ENCODE peak calls at places on chromosome 2, in four cellular contexts. One of them, this sample, is unnamed.

GRCh38 chr2:39875182-39875913 is 96.3 kb upstream of the THUMPD2 start:
- DNase-seq in GM12878: no peak
- DNase-seq in K562: no peak
- DNase-seq in H1: no peak
- DNase-seq in this sample: peak

GRCh38 chr2:164617466-164617865 is 3.8 kb downstream of the GRB14 start:
- DNase-seq in GM12878: no peak
- DNase-seq in K562: no peak
- DNase-seq in H1: no peak
- DNase-seq in this sample: no peak

GRCh38 chr2:101023327-101024107 is 21.4 kb downstream of the RPL31 start:
- DNase-seq in GM12878: no peak
- DNase-seq in K562: no peak
- DNase-seq in H1: no peak
- DNase-seq in this sample: no peak

GRCh38 chr2:68282814-68283812 is 30.8 kb upstream of the PPP3R1 start:
- DNase-seq in GM12878: no peak
- DNase-seq in K562: peak
- DNase-seq in H1: no peak
- DNase-seq in this sample: peak

GRCh38 chr2:113876503-113877387 is 13.1 kb upstream of the ACTR3 start:
- DNase-seq in GM12878: no peak
- DNase-seq in K562: no peak
- DNase-seq in H1: no peak
- DNase-seq in this sample: no peak

GRCh38 chr2:229779650-229780049 is 65.3 kb upstream of the DNER start:
- DNase-seq in GM12878: no peak
- DNase-seq in K562: no peak
- DNase-seq in H1: no peak
- DNase-seq in this sample: peak

GRCh38 chr2:64699712-64700111 is 46.0 kb upstream of the SERTAD2 start:
- DNase-seq in GM12878: peak
- DNase-seq in K562: no peak
- DNase-seq in H1: no peak
- DNase-seq in this sample: no peak

GRCh38 chr2:149953627-149954026 is 366.1 kb upstream of the MMADHC start:
- DNase-seq in GM12878: no peak
- DNase-seq in K562: no peak
- DNase-seq in H1: no peak
- DNase-seq in this sample: no peak

GRCh38 chr2:61718965-61719364 is 134.9 kb downstream of the FAM161A start:
- DNase-seq in GM12878: no peak
- DNase-seq in K562: no peak
- DNase-seq in H1: no peak
- DNase-seq in this sample: no peak

GRCh38 chr2:29606105-29606871 is 315.1 kb downstream of the ALK start:
- DNase-seq in GM12878: no peak
- DNase-seq in K562: no peak
- DNase-seq in H1: no peak
- DNase-seq in this sample: peak

GRCh38 chr2:163697846-163698637 is 37.8 kb downstream of the FIGN start:
- DNase-seq in GM12878: no peak
- DNase-seq in K562: no peak
- DNase-seq in H1: no peak
- DNase-seq in this sample: no peak

GRCh38 chr2:81895620-81896245 is 1591.2 kb upstream of the LRRTM1 start:
- DNase-seq in GM12878: no peak
- DNase-seq in K562: no peak
- DNase-seq in H1: no peak
- DNase-seq in this sample: no peak

GRCh38 chr2:98541906-98542305 is 66.4 kb downstream of the COA5 start:
- DNase-seq in GM12878: no peak
- DNase-seq in K562: no peak
- DNase-seq in H1: no peak
- DNase-seq in this sample: no peak

GRCh38 chr2:20443276-20443920 is 3.5 kb upstream of the RHOB start:
- DNase-seq in GM12878: no peak
- DNase-seq in K562: no peak
- DNase-seq in H1: no peak
- DNase-seq in this sample: peak

GRCh38 chr2:164706522-164706921 is 85.2 kb upstream of the GRB14 start:
- DNase-seq in GM12878: no peak
- DNase-seq in K562: no peak
- DNase-seq in H1: no peak
- DNase-seq in this sample: peak

GRCh38 chr2:217877866-217878265 is 124.9 kb downstream of the TNS1 start:
- DNase-seq in GM12878: no peak
- DNase-seq in K562: no peak
- DNase-seq in H1: no peak
- DNase-seq in this sample: no peak
- TF ChIP-seq CEBPB in GM12878: no peak
- TF ChIP-seq CEBPB in K562: no peak
- TF ChIP-seq CEBPB in H1: no peak
- TF ChIP-seq CEBPB in this sample: no peak

DNA sequence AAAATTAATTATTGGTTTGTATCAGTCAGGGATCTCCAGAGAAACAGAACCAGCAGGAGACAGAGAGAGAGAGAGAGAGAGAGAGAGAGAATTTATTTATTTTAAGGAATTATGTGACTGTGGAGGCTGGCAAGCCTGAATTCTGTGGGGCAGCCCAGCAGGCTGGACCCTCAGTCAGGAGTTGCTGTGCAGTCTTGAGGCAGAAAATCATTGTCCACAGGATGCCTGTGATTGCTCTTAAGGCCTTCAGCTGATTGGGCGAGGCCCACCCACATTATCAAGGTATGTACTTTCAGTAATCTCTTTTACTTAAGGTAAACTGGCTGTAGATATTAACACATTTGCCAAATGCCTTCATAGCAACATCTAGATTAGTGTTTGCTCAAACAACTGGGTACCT is 155.3 kb downstream of the SEPTIN10 start:
- DNase-seq in GM12878: no peak
- DNase-seq in K562: no peak
- DNase-seq in H1: no peak
- DNase-seq in this sample: no peak
- TF ChIP-seq CHD1 in GM12878: no peak
- TF ChIP-seq CHD1 in K562: no peak
- TF ChIP-seq CHD1 in H1: no peak
- TF ChIP-seq CHD1 in this sample: no peak

GRCh38 chr2:119010336-119010735 is 68.3 kb downstream of the MARCO start:
- DNase-seq in GM12878: no peak
- DNase-seq in K562: no peak
- DNase-seq in H1: no peak
- DNase-seq in this sample: no peak

GRCh38 chr2:119006441-119006840 is 64.4 kb downstream of the MARCO start:
- DNase-seq in GM12878: no peak
- DNase-seq in K562: no peak
- DNase-seq in H1: peak
- DNase-seq in this sample: no peak

GRCh38 chr2:119009110-119009509 is 67.1 kb downstream of the MARCO start:
- DNase-seq in GM12878: no peak
- DNase-seq in K562: no peak
- DNase-seq in H1: no peak
- DNase-seq in this sample: no peak

GRCh38 chr2:119005565-119005964 is 63.6 kb downstream of the MARCO start:
- DNase-seq in GM12878: no peak
- DNase-seq in K562: no peak
- DNase-seq in H1: peak
- DNase-seq in this sample: no peak

GRCh38 chr2:119008108-119008507 is 66.1 kb downstream of the MARCO start:
- DNase-seq in GM12878: no peak
- DNase-seq in K562: peak
- DNase-seq in H1: no peak
- DNase-seq in this sample: no peak
- TF ChIP-seq CTCF in GM12878: peak
- TF ChIP-seq CTCF in K562: peak
- TF ChIP-seq CTCF in H1: no peak
- TF ChIP-seq CTCF in this sample: no peak

DNA sequence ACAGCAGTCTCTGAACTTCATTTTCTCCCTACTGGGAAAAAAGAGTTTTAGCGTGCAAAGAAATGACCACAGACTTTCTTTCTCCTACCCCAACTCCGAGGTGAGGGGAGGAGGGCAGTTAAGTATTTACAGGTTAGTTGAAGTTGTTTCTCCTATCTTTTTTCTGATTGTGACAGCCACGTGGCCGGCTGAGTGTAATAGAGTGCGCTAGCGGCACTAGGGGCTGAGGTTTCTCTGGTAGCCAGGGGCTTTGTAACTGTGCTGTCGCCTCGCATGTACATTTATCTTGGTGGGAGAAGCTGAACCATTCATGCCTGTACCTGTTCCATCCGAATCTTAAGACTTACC is 214.1 kb upstream of the STON1 start:
- DNase-seq in GM12878: no peak
- DNase-seq in K562: no peak
- DNase-seq in H1: peak
- DNase-seq in this sample: no peak
- TF ChIP-seq CEBPB in GM12878: no peak
- TF ChIP-seq CEBPB in K562: no peak
- TF ChIP-seq CEBPB in H1: no peak
- TF ChIP-seq CEBPB in this sample: no peak

DNA sequence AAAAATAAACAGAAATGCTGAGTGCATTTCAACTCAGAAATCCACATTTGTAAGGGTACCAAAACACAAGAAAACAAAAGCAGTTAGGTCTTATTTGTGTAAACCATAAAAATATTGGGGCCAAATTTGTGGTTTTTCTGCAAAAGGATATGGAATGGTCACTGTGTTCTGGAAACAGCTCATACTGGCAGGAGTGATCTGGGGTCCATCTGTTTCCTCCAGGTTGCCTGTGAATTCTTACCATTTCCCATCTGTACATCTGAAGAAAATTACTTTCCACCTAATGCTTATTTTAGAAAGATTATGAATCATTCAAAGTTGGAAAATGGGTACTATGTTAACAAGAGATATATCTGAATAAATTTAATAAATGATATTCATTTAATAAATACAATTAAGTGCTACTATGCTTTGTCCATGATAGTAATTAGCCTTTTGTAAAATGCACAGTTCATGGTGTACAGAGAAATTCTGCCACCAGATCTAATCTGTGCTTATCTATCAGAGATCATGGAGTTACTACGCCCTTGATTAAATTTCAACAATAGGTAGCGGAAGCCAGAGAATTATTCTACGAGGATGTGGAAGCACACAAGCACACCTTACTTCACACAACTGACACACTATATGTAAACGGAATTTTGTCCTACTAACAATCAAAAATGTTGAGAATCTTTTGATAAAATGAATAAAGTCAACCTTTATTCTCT is 10.9 kb downstream of the ALS2 start:
- DNase-seq in GM12878: no peak
- DNase-seq in K562: no peak
- DNase-seq in H1: no peak
- DNase-seq in this sample: no peak
- TF ChIP-seq CHD1 in GM12878: no peak
- TF ChIP-seq CHD1 in K562: no peak
- TF ChIP-seq CHD1 in H1: no peak
- TF ChIP-seq CHD1 in this sample: no peak

GRCh38 chr2:223797811-223798721 is 39.3 kb downstream of the AP1S3 start:
- DNase-seq in GM12878: peak
- DNase-seq in K562: no peak
- DNase-seq in H1: no peak
- DNase-seq in this sample: peak
- TF ChIP-seq CTCF in GM12878: peak
- TF ChIP-seq CTCF in K562: peak
- TF ChIP-seq CTCF in H1: peak
- TF ChIP-seq CTCF in this sample: peak

GRCh38 chr2:2649109-2650072 is 318.3 kb upstream of the MYT1L start:
- DNase-seq in GM12878: no peak
- DNase-seq in K562: no peak
- DNase-seq in H1: no peak
- DNase-seq in this sample: no peak
- TF ChIP-seq CEBPB in GM12878: no peak
- TF ChIP-seq CEBPB in K562: no peak
- TF ChIP-seq CEBPB in H1: no peak
- TF ChIP-seq CEBPB in this sample: no peak

GRCh38 chr2:108614659-108615058 is 80.4 kb downstream of the LIMS1 start:
- DNase-seq in GM12878: no peak
- DNase-seq in K562: no peak
- DNase-seq in H1: no peak
- DNase-seq in this sample: no peak

GRCh38 chr2:108616290-108616689 is 82.0 kb downstream of the LIMS1 start:
- DNase-seq in GM12878: no peak
- DNase-seq in K562: no peak
- DNase-seq in H1: no peak
- DNase-seq in this sample: no peak

GRCh38 chr2:108615480-108616090 is 81.3 kb downstream of the LIMS1 start:
- DNase-seq in GM12878: no peak
- DNase-seq in K562: no peak
- DNase-seq in H1: no peak
- DNase-seq in this sample: no peak

GRCh38 chr2:108614043-108614435 is 79.8 kb downstream of the LIMS1 start:
- DNase-seq in GM12878: no peak
- DNase-seq in K562: no peak
- DNase-seq in H1: no peak
- DNase-seq in this sample: no peak

GRCh38 chr2:108616731-108617161 is 82.5 kb downstream of the LIMS1 start:
- DNase-seq in GM12878: no peak
- DNase-seq in K562: no peak
- DNase-seq in H1: no peak
- DNase-seq in this sample: peak
- TF ChIP-seq CHD1 in GM12878: no peak
- TF ChIP-seq CHD1 in K562: no peak
- TF ChIP-seq CHD1 in H1: no peak
- TF ChIP-seq CHD1 in this sample: no peak

This sample was measured in IMR-90.